ENCODE peak calls at places on chromosomes 13 and 19, in nine cellular contexts. One of them, this sample, is unnamed.
A peak's percentile ranks its signal among the peaks of the same experiment; 100 is the strongest.

GRCh38 chr19:1725100-1726064 is 27.9 kb upstream of the ONECUT3 start:
- DNase-seq in GM10248: peak; percentile 86
- DNase-seq in CD4-positive, alpha-beta memory T cell: no peak
- DNase-seq in frontal cortex: peak; percentile 100
- DNase-seq in HEK293T: peak; percentile 99
- DNase-seq in NT2/D1: no peak
- DNase-seq in EH: peak; percentile 58
- DNase-seq in T-helper 17 cell: no peak
- DNase-seq in activated CD4-positive, alpha-beta T cell treated with anti-CD3 and anti-CD28 coated beads, Interleukin-2, amount 50 U/mL, for 48 hours: peak; percentile 63
- DNase-seq in this sample: no peak

GRCh38 chr13:109156181-109156935 is 526.9 kb downstream of the MYO16 start:
- DNase-seq in activated CD4-positive, alpha-beta T cell treated with anti-CD3 and anti-CD28 coated beads, Interleukin-2, amount 50 U/mL, for 48 hours: no peak
- DNase-seq in NT2/D1: no peak
- DNase-seq in EH: peak; percentile 91
- DNase-seq in frontal cortex: no peak
- DNase-seq in CD4-positive, alpha-beta memory T cell: no peak
- DNase-seq in GM10248: no peak
- DNase-seq in HEK293T: no peak
- DNase-seq in T-helper 17 cell: no peak
- DNase-seq in this sample: no peak

GRCh38 chr19:13781547-13781946 is 7.3 kb downstream of the C19orf53 start:
- DNase-seq in activated CD4-positive, alpha-beta T cell treated with anti-CD3 and anti-CD28 coated beads, Interleukin-2, amount 50 U/mL, for 48 hours: peak; percentile 49
- DNase-seq in NT2/D1: peak; percentile 62
- DNase-seq in HEK293T: peak; percentile 55
- DNase-seq in EH: peak; percentile 95
- DNase-seq in T-helper 17 cell: no peak
- DNase-seq in CD4-positive, alpha-beta memory T cell: no peak
- DNase-seq in frontal cortex: no peak
- DNase-seq in GM10248: no peak
- DNase-seq in this sample: peak; percentile 78

GRCh38 chr13:112714772-112715569 is 25.1 kb downstream of the ATP11A start:
- DNase-seq in GM10248: no peak
- DNase-seq in frontal cortex: no peak
- DNase-seq in activated CD4-positive, alpha-beta T cell treated with anti-CD3 and anti-CD28 coated beads, Interleukin-2, amount 50 U/mL, for 48 hours: no peak
- DNase-seq in T-helper 17 cell: no peak
- DNase-seq in NT2/D1: no peak
- DNase-seq in EH: peak; percentile 25
- DNase-seq in CD4-positive, alpha-beta memory T cell: no peak
- DNase-seq in HEK293T: no peak
- DNase-seq in this sample: no peak

GRCh38 chr19:54928299-54928698 is 19.0 kb downstream of the NLRP7 start:
- DNase-seq in HEK293T: no peak
- DNase-seq in T-helper 17 cell: no peak
- DNase-seq in CD4-positive, alpha-beta memory T cell: no peak
- DNase-seq in activated CD4-positive, alpha-beta T cell treated with anti-CD3 and anti-CD28 coated beads, Interleukin-2, amount 50 U/mL, for 48 hours: no peak
- DNase-seq in EH: no peak
- DNase-seq in GM10248: no peak
- DNase-seq in frontal cortex: no peak
- DNase-seq in NT2/D1: no peak
- DNase-seq in this sample: no peak

GRCh38 chr19:40523322-40524047 is 53.2 kb upstream of the SHKBP1 start:
- DNase-seq in frontal cortex: no peak
- DNase-seq in activated CD4-positive, alpha-beta T cell treated with anti-CD3 and anti-CD28 coated beads, Interleukin-2, amount 50 U/mL, for 48 hours: peak; percentile 69
- DNase-seq in HEK293T: peak; percentile 84
- DNase-seq in T-helper 17 cell: peak; percentile 41
- DNase-seq in EH: peak; percentile 56
- DNase-seq in GM10248: peak; percentile 68
- DNase-seq in NT2/D1: peak; percentile 55
- DNase-seq in CD4-positive, alpha-beta memory T cell: peak; percentile 35
- DNase-seq in this sample: peak; percentile 62

GRCh38 chr13:93875527-93875926 is 604.0 kb downstream of the DCT start:
- DNase-seq in CD4-positive, alpha-beta memory T cell: no peak
- DNase-seq in EH: peak; percentile 18
- DNase-seq in frontal cortex: no peak
- DNase-seq in NT2/D1: no peak
- DNase-seq in HEK293T: no peak
- DNase-seq in T-helper 17 cell: no peak
- DNase-seq in activated CD4-positive, alpha-beta T cell treated with anti-CD3 and anti-CD28 coated beads, Interleukin-2, amount 50 U/mL, for 48 hours: no peak
- DNase-seq in GM10248: no peak
- DNase-seq in this sample: no peak

GRCh38 chr13:111899714-111900389 is 167.1 kb upstream of the SOX1 start:
- DNase-seq in activated CD4-positive, alpha-beta T cell treated with anti-CD3 and anti-CD28 coated beads, Interleukin-2, amount 50 U/mL, for 48 hours: no peak
- DNase-seq in GM10248: no peak
- DNase-seq in T-helper 17 cell: no peak
- DNase-seq in NT2/D1: no peak
- DNase-seq in CD4-positive, alpha-beta memory T cell: no peak
- DNase-seq in EH: no peak
- DNase-seq in frontal cortex: no peak
- DNase-seq in HEK293T: no peak
- DNase-seq in this sample: no peak

GRCh38 chr13:114000151-114001040 is 26.5 kb upstream of the C13orf46 start:
- DNase-seq in T-helper 17 cell: no peak
- DNase-seq in CD4-positive, alpha-beta memory T cell: no peak
- DNase-seq in EH: no peak
- DNase-seq in NT2/D1: no peak
- DNase-seq in HEK293T: no peak
- DNase-seq in frontal cortex: no peak
- DNase-seq in GM10248: no peak
- DNase-seq in activated CD4-positive, alpha-beta T cell treated with anti-CD3 and anti-CD28 coated beads, Interleukin-2, amount 50 U/mL, for 48 hours: no peak
- DNase-seq in this sample: no peak

GRCh38 chr19:55251296-55252081 is 7.3 kb downstream of the PPP6R1 start:
- DNase-seq in T-helper 17 cell: no peak
- DNase-seq in NT2/D1: no peak
- DNase-seq in GM10248: peak; percentile 52
- DNase-seq in activated CD4-positive, alpha-beta T cell treated with anti-CD3 and anti-CD28 coated beads, Interleukin-2, amount 50 U/mL, for 48 hours: peak; percentile 68
- DNase-seq in CD4-positive, alpha-beta memory T cell: peak; percentile 29
- DNase-seq in frontal cortex: no peak
- DNase-seq in HEK293T: no peak
- DNase-seq in EH: no peak
- DNase-seq in this sample: no peak

GRCh38 chr19:38264486-38265212 is at the start of gene SPINT2:
- DNase-seq in CD4-positive, alpha-beta memory T cell: peak; percentile 85
- DNase-seq in activated CD4-positive, alpha-beta T cell treated with anti-CD3 and anti-CD28 coated beads, Interleukin-2, amount 50 U/mL, for 48 hours: no peak
- DNase-seq in NT2/D1: no peak
- DNase-seq in GM10248: peak; percentile 56
- DNase-seq in EH: no peak
- DNase-seq in HEK293T: peak; percentile 65
- DNase-seq in frontal cortex: no peak
- DNase-seq in T-helper 17 cell: peak; percentile 37
- DNase-seq in this sample: no peak

GRCh38 chr13:33676700-33677048 is 141.3 kb upstream of the RFC3 start:
- DNase-seq in GM10248: no peak
- DNase-seq in CD4-positive, alpha-beta memory T cell: no peak
- DNase-seq in T-helper 17 cell: no peak
- DNase-seq in NT2/D1: no peak
- DNase-seq in activated CD4-positive, alpha-beta T cell treated with anti-CD3 and anti-CD28 coated beads, Interleukin-2, amount 50 U/mL, for 48 hours: peak; percentile 31
- DNase-seq in EH: peak; percentile 61
- DNase-seq in frontal cortex: peak; percentile 16
- DNase-seq in HEK293T: peak; percentile 41
- DNase-seq in this sample: peak; percentile 53

GRCh38 chr19:2575734-2576481 is 100.0 kb downstream of the GADD45B start:
- DNase-seq in HEK293T: peak; percentile 58
- DNase-seq in T-helper 17 cell: no peak
- DNase-seq in GM10248: no peak
- DNase-seq in frontal cortex: peak; percentile 69
- DNase-seq in EH: no peak
- DNase-seq in CD4-positive, alpha-beta memory T cell: no peak
- DNase-seq in activated CD4-positive, alpha-beta T cell treated with anti-CD3 and anti-CD28 coated beads, Interleukin-2, amount 50 U/mL, for 48 hours: no peak
- DNase-seq in NT2/D1: no peak
- DNase-seq in this sample: peak; percentile 94

GRCh38 chr19:35856001-35856400 is 710 bp upstream of the KIRREL2 start:
- DNase-seq in HEK293T: no peak
- DNase-seq in activated CD4-positive, alpha-beta T cell treated with anti-CD3 and anti-CD28 coated beads, Interleukin-2, amount 50 U/mL, for 48 hours: no peak
- DNase-seq in EH: no peak
- DNase-seq in NT2/D1: no peak
- DNase-seq in GM10248: no peak
- DNase-seq in T-helper 17 cell: no peak
- DNase-seq in CD4-positive, alpha-beta memory T cell: no peak
- DNase-seq in frontal cortex: no peak
- DNase-seq in this sample: no peak

GRCh38 chr13:26719356-26719945 is 41.1 kb downstream of the GPR12 start:
- DNase-seq in EH: peak; percentile 6
- DNase-seq in CD4-positive, alpha-beta memory T cell: no peak
- DNase-seq in activated CD4-positive, alpha-beta T cell treated with anti-CD3 and anti-CD28 coated beads, Interleukin-2, amount 50 U/mL, for 48 hours: no peak
- DNase-seq in frontal cortex: no peak
- DNase-seq in T-helper 17 cell: no peak
- DNase-seq in GM10248: no peak
- DNase-seq in NT2/D1: no peak
- DNase-seq in HEK293T: peak; percentile 20
- DNase-seq in this sample: no peak

GRCh38 chr19:5870986-5871394 is 650 bp upstream of the FUT5 start:
- DNase-seq in NT2/D1: no peak
- DNase-seq in EH: no peak
- DNase-seq in frontal cortex: no peak
- DNase-seq in GM10248: no peak
- DNase-seq in T-helper 17 cell: no peak
- DNase-seq in HEK293T: no peak
- DNase-seq in CD4-positive, alpha-beta memory T cell: no peak
- DNase-seq in activated CD4-positive, alpha-beta T cell treated with anti-CD3 and anti-CD28 coated beads, Interleukin-2, amount 50 U/mL, for 48 hours: no peak
- DNase-seq in this sample: no peak

GRCh38 chr19:48490980-48491792 is 20.4 kb downstream of the LMTK3 start:
- DNase-seq in T-helper 17 cell: no peak
- DNase-seq in EH: no peak
- DNase-seq in GM10248: peak; percentile 94
- DNase-seq in frontal cortex: no peak
- DNase-seq in CD4-positive, alpha-beta memory T cell: peak; percentile 47
- DNase-seq in NT2/D1: no peak
- DNase-seq in HEK293T: peak; percentile 82
- DNase-seq in activated CD4-positive, alpha-beta T cell treated with anti-CD3 and anti-CD28 coated beads, Interleukin-2, amount 50 U/mL, for 48 hours: peak; percentile 50
- DNase-seq in this sample: no peak

GRCh38 chr13:25466880-25467279 is 95.1 kb downstream of the ATP8A2 start:
- DNase-seq in EH: no peak
- DNase-seq in T-helper 17 cell: no peak
- DNase-seq in HEK293T: no peak
- DNase-seq in NT2/D1: no peak
- DNase-seq in GM10248: no peak
- DNase-seq in frontal cortex: no peak
- DNase-seq in activated CD4-positive, alpha-beta T cell treated with anti-CD3 and anti-CD28 coated beads, Interleukin-2, amount 50 U/mL, for 48 hours: no peak
- DNase-seq in CD4-positive, alpha-beta memory T cell: no peak
- DNase-seq in this sample: no peak

GRCh38 chr13:24065172-24065571 is 95.3 kb upstream of the SPATA13 start:
- DNase-seq in GM10248: no peak
- DNase-seq in HEK293T: no peak
- DNase-seq in frontal cortex: no peak
- DNase-seq in T-helper 17 cell: no peak
- DNase-seq in NT2/D1: no peak
- DNase-seq in CD4-positive, alpha-beta memory T cell: no peak
- DNase-seq in EH: no peak
- DNase-seq in activated CD4-positive, alpha-beta T cell treated with anti-CD3 and anti-CD28 coated beads, Interleukin-2, amount 50 U/mL, for 48 hours: no peak
- DNase-seq in this sample: no peak

GRCh38 chr13:28333204-28333900 is 161.6 kb downstream of the FLT1 start:
- DNase-seq in EH: no peak
- DNase-seq in T-helper 17 cell: no peak
- DNase-seq in NT2/D1: no peak
- DNase-seq in activated CD4-positive, alpha-beta T cell treated with anti-CD3 and anti-CD28 coated beads, Interleukin-2, amount 50 U/mL, for 48 hours: no peak
- DNase-seq in GM10248: no peak
- DNase-seq in frontal cortex: no peak
- DNase-seq in CD4-positive, alpha-beta memory T cell: no peak
- DNase-seq in HEK293T: no peak
- DNase-seq in this sample: no peak

GRCh38 chr13:43766766-43767165 is 20.0 kb downstream of the ENOX1 start:
- DNase-seq in HEK293T: no peak
- DNase-seq in NT2/D1: no peak
- DNase-seq in GM10248: no peak
- DNase-seq in frontal cortex: no peak
- DNase-seq in CD4-positive, alpha-beta memory T cell: no peak
- DNase-seq in T-helper 17 cell: no peak
- DNase-seq in EH: peak; percentile 3
- DNase-seq in activated CD4-positive, alpha-beta T cell treated with anti-CD3 and anti-CD28 coated beads, Interleukin-2, amount 50 U/mL, for 48 hours: no peak
- DNase-seq in this sample: peak; percentile 21

GRCh38 chr13:105084931-105085330 is 1450.5 kb downstream of the EFNB2 start:
- DNase-seq in CD4-positive, alpha-beta memory T cell: no peak
- DNase-seq in NT2/D1: no peak
- DNase-seq in GM10248: no peak
- DNase-seq in EH: no peak
- DNase-seq in frontal cortex: no peak
- DNase-seq in activated CD4-positive, alpha-beta T cell treated with anti-CD3 and anti-CD28 coated beads, Interleukin-2, amount 50 U/mL, for 48 hours: no peak
- DNase-seq in T-helper 17 cell: no peak
- DNase-seq in HEK293T: no peak
- DNase-seq in this sample: no peak

GRCh38 chr19:2542341-2543069 is 66.6 kb downstream of the GADD45B start:
- DNase-seq in HEK293T: no peak
- DNase-seq in T-helper 17 cell: no peak
- DNase-seq in EH: no peak
- DNase-seq in frontal cortex: no peak
- DNase-seq in NT2/D1: no peak
- DNase-seq in activated CD4-positive, alpha-beta T cell treated with anti-CD3 and anti-CD28 coated beads, Interleukin-2, amount 50 U/mL, for 48 hours: no peak
- DNase-seq in CD4-positive, alpha-beta memory T cell: no peak
- DNase-seq in GM10248: no peak
- DNase-seq in this sample: no peak

GRCh38 chr19:1286451-1286858 is 782 bp downstream of the EFNA2 start:
- DNase-seq in GM10248: no peak
- DNase-seq in frontal cortex: no peak
- DNase-seq in CD4-positive, alpha-beta memory T cell: no peak
- DNase-seq in NT2/D1: no peak
- DNase-seq in activated CD4-positive, alpha-beta T cell treated with anti-CD3 and anti-CD28 coated beads, Interleukin-2, amount 50 U/mL, for 48 hours: no peak
- DNase-seq in HEK293T: no peak
- DNase-seq in T-helper 17 cell: no peak
- DNase-seq in EH: no peak
- DNase-seq in this sample: no peak

GRCh38 chr13:45327253-45327954 is 13.6 kb downstream of the TPT1 start:
- DNase-seq in HEK293T: no peak
- DNase-seq in EH: no peak
- DNase-seq in T-helper 17 cell: no peak
- DNase-seq in GM10248: no peak
- DNase-seq in CD4-positive, alpha-beta memory T cell: no peak
- DNase-seq in frontal cortex: no peak
- DNase-seq in NT2/D1: no peak
- DNase-seq in activated CD4-positive, alpha-beta T cell treated with anti-CD3 and anti-CD28 coated beads, Interleukin-2, amount 50 U/mL, for 48 hours: no peak
- DNase-seq in this sample: no peak

GRCh38 chr13:106599875-106600797 is 32.2 kb upstream of the ARGLU1 start:
- DNase-seq in activated CD4-positive, alpha-beta T cell treated with anti-CD3 and anti-CD28 coated beads, Interleukin-2, amount 50 U/mL, for 48 hours: no peak
- DNase-seq in HEK293T: no peak
- DNase-seq in frontal cortex: no peak
- DNase-seq in GM10248: no peak
- DNase-seq in EH: peak; percentile 82
- DNase-seq in CD4-positive, alpha-beta memory T cell: no peak
- DNase-seq in T-helper 17 cell: no peak
- DNase-seq in NT2/D1: no peak
- DNase-seq in this sample: no peak

GRCh38 chr19:8484331-8484894 is 18.0 kb downstream of the PRAM1 start:
- DNase-seq in HEK293T: no peak
- DNase-seq in frontal cortex: no peak
- DNase-seq in NT2/D1: no peak
- DNase-seq in activated CD4-positive, alpha-beta T cell treated with anti-CD3 and anti-CD28 coated beads, Interleukin-2, amount 50 U/mL, for 48 hours: no peak
- DNase-seq in CD4-positive, alpha-beta memory T cell: no peak
- DNase-seq in GM10248: no peak
- DNase-seq in EH: no peak
- DNase-seq in T-helper 17 cell: no peak
- DNase-seq in this sample: peak; percentile 62

GRCh38 chr13:41546372-41547252 is 89.3 kb downstream of the RGCC start:
- DNase-seq in NT2/D1: no peak
- DNase-seq in frontal cortex: peak; percentile 37
- DNase-seq in activated CD4-positive, alpha-beta T cell treated with anti-CD3 and anti-CD28 coated beads, Interleukin-2, amount 50 U/mL, for 48 hours: peak; percentile 61
- DNase-seq in HEK293T: no peak
- DNase-seq in EH: peak; percentile 90
- DNase-seq in CD4-positive, alpha-beta memory T cell: no peak
- DNase-seq in T-helper 17 cell: no peak
- DNase-seq in GM10248: no peak
- DNase-seq in this sample: no peak

GRCh38 chr19:33191501-33191900 is 2.6 kb upstream of the LRP3 start:
- DNase-seq in activated CD4-positive, alpha-beta T cell treated with anti-CD3 and anti-CD28 coated beads, Interleukin-2, amount 50 U/mL, for 48 hours: no peak
- DNase-seq in NT2/D1: no peak
- DNase-seq in EH: no peak
- DNase-seq in GM10248: no peak
- DNase-seq in T-helper 17 cell: no peak
- DNase-seq in frontal cortex: no peak
- DNase-seq in HEK293T: no peak
- DNase-seq in CD4-positive, alpha-beta memory T cell: no peak
- DNase-seq in this sample: peak; percentile 8

GRCh38 chr19:1045247-1045603 is 5.3 kb downstream of the ABCA7 start:
- DNase-seq in frontal cortex: no peak
- DNase-seq in NT2/D1: no peak
- DNase-seq in GM10248: no peak
- DNase-seq in T-helper 17 cell: peak; percentile 63
- DNase-seq in activated CD4-positive, alpha-beta T cell treated with anti-CD3 and anti-CD28 coated beads, Interleukin-2, amount 50 U/mL, for 48 hours: peak; percentile 80
- DNase-seq in HEK293T: peak; percentile 98
- DNase-seq in EH: peak; percentile 50
- DNase-seq in CD4-positive, alpha-beta memory T cell: peak; percentile 67
- DNase-seq in this sample: peak; percentile 64

GRCh38 chr13:49641810-49642291 is 13.5 kb downstream of the ARL11 start:
- DNase-seq in EH: peak; percentile 85
- DNase-seq in NT2/D1: no peak
- DNase-seq in activated CD4-positive, alpha-beta T cell treated with anti-CD3 and anti-CD28 coated beads, Interleukin-2, amount 50 U/mL, for 48 hours: no peak
- DNase-seq in HEK293T: no peak
- DNase-seq in T-helper 17 cell: no peak
- DNase-seq in GM10248: no peak
- DNase-seq in CD4-positive, alpha-beta memory T cell: no peak
- DNase-seq in frontal cortex: no peak
- DNase-seq in this sample: peak; percentile 61

This sample was measured in psoas muscle.